ENCODE peak calls at places on chromosomes 2 and 18, in nine cellular contexts. R, U, I, T, C, S, A, G and D are unnamed samples.

GRCh38 chr18:69567813-69568488 is 167.3 kb downstream of the DOK6 start:
- DNase-seq in A (peak), R (no peak), C (no peak), G (no peak), U (peak), S (no peak), T (no peak), I (no peak), D (no peak)

GRCh38 chr2:199457147-199458016 is at the start of gene SATB2:
- DNase-seq in A (peak), S (peak), U (peak), T (no peak), G (no peak), I (no peak), C (peak), R (no peak), D (peak)

GRCh38 chr2:121085801-121086200 is 199.2 kb downstream of the TFCP2L1 start:
- DNase-seq in R (no peak), A (no peak), C (no peak), G (no peak), U (no peak), T (no peak), S (no peak), I (no peak), D (no peak)

GRCh38 chr18:80175451-80176235 is 66.6 kb downstream of the ADNP2 start:
- DNase-seq in G (no peak), T (no peak), U (peak), S (no peak), I (peak), A (no peak), C (no peak), R (no peak), D (no peak)

GRCh38 chr2:7572460-7572859 is 655.2 kb downstream of the RNF144A start:
- DNase-seq in I (peak), C (no peak), T (no peak), R (no peak), A (peak), S (no peak), G (no peak), U (no peak), D (no peak)

GRCh38 chr18:54203914-54204313 is 20.6 kb downstream of the MBD2 start:
- DNase-seq in T (no peak), I (no peak), R (no peak), S (no peak), C (no peak), U (no peak), G (no peak), A (peak), D (no peak)

GRCh38 chr2:15346624-15347023 is 214.5 kb downstream of the NBAS start:
- DNase-seq in A (no peak), R (no peak), T (no peak), S (no peak), G (no peak), I (no peak), C (no peak), U (no peak), D (no peak)

GRCh38 chr2:58107803-58108710 is 61.5 kb downstream of the VRK2 start:
- DNase-seq in I (no peak), R (peak), G (peak), U (peak), C (peak), T (no peak), S (peak), A (no peak), D (no peak)

GRCh38 chr2:12730265-12730664 is 13.5 kb downstream of the TRIB2 start:
- DNase-seq in A (no peak), T (no peak), G (no peak), U (no peak), S (no peak), C (no peak), R (no peak), I (no peak), D (no peak)

GRCh38 chr2:99488587-99488998 is 1.2 kb downstream of the REV1 start:
- DNase-seq in R (no peak), A (peak), T (no peak), U (peak), G (no peak), I (no peak), C (peak), S (peak), D (no peak)

GRCh38 chr2:42095923-42096408 is 48.1 kb downstream of the PKDCC start:
- DNase-seq in C (peak), R (no peak), I (peak), U (peak), A (peak), S (peak), G (peak), T (peak), D (peak)

GRCh38 chr2:240333985-240334384 is 101.5 kb upstream of the GPC1 start:
- DNase-seq in S (no peak), G (no peak), I (no peak), U (no peak), T (no peak), R (no peak), A (no peak), C (peak), D (no peak)

GRCh38 chr18:58865714-58866113 is 1.0 kb downstream of the ZNF532 start:
- DNase-seq in T (no peak), I (no peak), C (no peak), G (no peak), A (no peak), R (no peak), U (no peak), S (no peak), D (no peak)

GRCh38 chr18:57737661-57738060 is 65.5 kb downstream of the ATP8B1 start:
- DNase-seq in U (peak), R (peak), T (peak), I (no peak), A (no peak), S (peak), G (peak), C (peak), D (no peak)

GRCh38 chr18:3848316-3848715 is 398.3 kb downstream of the TGIF1 start:
- DNase-seq in A (no peak), C (no peak), I (no peak), R (no peak), T (no peak), S (no peak), U (peak), G (no peak), D (no peak)

GRCh38 chr2:176553685-176554106 is 284.5 kb downstream of the MTX2 start:
- DNase-seq in I (peak), G (no peak), U (peak), C (peak), S (peak), R (no peak), T (peak), A (peak), D (no peak)
- TF ChIP-seq CTCF in I (no peak), G (no peak), U (no peak), C (peak), S (peak), R (peak), T (no peak), A (no peak), D (no peak)

DNA sequence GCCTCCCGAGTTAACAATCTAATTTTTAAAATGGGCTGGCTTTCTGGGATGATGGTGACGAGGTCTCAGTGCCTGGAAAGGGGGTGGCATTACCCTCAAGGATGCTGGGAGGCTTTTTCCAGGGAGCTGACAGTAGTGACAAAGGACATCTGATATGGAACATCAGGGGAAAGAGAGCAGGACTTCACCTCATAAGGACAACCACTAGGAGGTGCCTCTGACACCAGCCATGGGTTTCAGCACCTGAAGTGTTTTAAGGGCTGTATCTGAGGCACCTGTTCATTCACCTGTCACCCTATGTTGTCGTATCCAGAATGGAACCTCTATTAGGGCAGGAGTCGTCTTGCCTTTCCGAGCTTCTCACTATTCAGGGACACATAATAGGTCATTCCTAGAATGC is 10.8 kb downstream of the IL36B start:
- DNase-seq in S (no peak), T (no peak), R (no peak), C (no peak), G (no peak), A (peak), I (no peak), U (peak), D (no peak)
- TF ChIP-seq CTCF in S (no peak), T (no peak), R (no peak), C (no peak), G (no peak), A (peak), I (no peak), U (peak), D (no peak)

GRCh38 chr2:118278046-118278445 is 189.8 kb downstream of the INSIG2 start:
- DNase-seq in I (no peak), S (no peak), R (no peak), A (no peak), T (no peak), U (no peak), G (no peak), C (no peak), D (no peak)
- TF ChIP-seq CTCF in I (no peak), S (no peak), R (no peak), A (peak), T (no peak), U (no peak), G (peak), C (no peak), D (no peak)

GRCh38 chr2:124810132-124810531 is 785.0 kb downstream of the CNTNAP5 start:
- DNase-seq in R (no peak), I (no peak), S (peak), C (peak), U (peak), T (no peak), A (no peak), G (no peak), D (peak)
- TF ChIP-seq CTCF in R (peak), I (no peak), S (no peak), C (no peak), U (peak), T (peak), A (no peak), G (no peak), D (peak)